ENCODE peak calls at places on chromosomes 2 and 18, in five cellular contexts. Z is PC-3, L is dorsolateral prefrontal cortex, S is fibroblast of the aortic adventitia, P is foreskin fibroblast. Q is an unnamed sample.

GRCh38 chr2:237895544-237896506 is 36.4 kb downstream of the RAMP1 start:
- DNase-seq in L (peak), P (no peak), Z (no peak), S (no peak), Q (no peak)

GRCh38 chr2:105262662-105263091 is 21.1 kb downstream of the GPR45 start:
- DNase-seq in L (no peak), Z (no peak), P (no peak), S (no peak), Q (no peak)

GRCh38 chr18:35920623-35921022 is 51.9 kb upstream of the RMP24 start:
- DNase-seq in S (no peak), Z (no peak), P (no peak), L (no peak), Q (no peak)

GRCh38 chr2:132255714-132256113 is 94.0 kb upstream of the ANKRD30BL start:
- DNase-seq in P (no peak), L (no peak), Z (no peak), S (no peak), Q (no peak)

GRCh38 chr2:240196716-240197438 is 56.4 kb upstream of the OTOS start:
- DNase-seq in L (peak), S (no peak), Z (no peak), P (no peak), Q (no peak)

GRCh38 chr2:232352511-232353091 is 25.9 kb upstream of the ALPP start:
- DNase-seq in Z (no peak), P (no peak), S (no peak), L (no peak), Q (no peak)

GRCh38 chr2:32418777-32419176 is 62.0 kb downstream of the BIRC6 start:
- DNase-seq in L (no peak), Z (peak), P (peak), S (peak), Q (peak)

GRCh38 chr2:89851583-89851905 is 1160.1 kb downstream of the RPIA start:
- DNase-seq in Z (no peak), L (no peak), P (no peak), S (no peak), Q (no peak)

GRCh38 chr2:234535359-234535758 is 38.5 kb upstream of the ARL4C start:
- DNase-seq in S (no peak), P (no peak), Z (no peak), L (no peak), Q (no peak)

GRCh38 chr2:234024304-234024703 is 26.2 kb upstream of the SPP2 start:
- DNase-seq in Z (no peak), P (no peak), L (no peak), S (no peak), Q (no peak)

GRCh38 chr18:23661735-23662308 is 889 bp downstream of the ANKRD29 start:
- DNase-seq in P (no peak), Z (no peak), L (no peak), S (no peak), Q (no peak)

GRCh38 chr18:7452331-7452730 is 114.8 kb upstream of the PTPRM start:
- DNase-seq in S (no peak), L (no peak), P (no peak), Z (peak), Q (no peak)

GRCh38 chr2:42010743-42011298 is 37.0 kb upstream of the PKDCC start:
- DNase-seq in S (peak), Z (peak), P (peak), L (no peak), Q (peak)

GRCh38 chr2:29398384-29399237 is 283.4 kb downstream of the CLIP4 start:
- DNase-seq in P (no peak), Z (no peak), L (no peak), S (no peak), Q (no peak)

GRCh38 chr2:48356701-48357322 is 173.1 kb upstream of the STON1 start:
- DNase-seq in Z (no peak), S (peak), L (no peak), P (no peak), Q (peak)

GRCh38 chr18:24270937-24271380 is 126.7 kb downstream of the OSBPL1A start:
- DNase-seq in Z (peak), S (peak), L (peak), P (peak), Q (peak)

GRCh38 chr2:170324640-170325046 is 146.7 kb downstream of the MYO3B start:
- DNase-seq in S (peak), P (peak), L (peak), Z (peak), Q (peak)

GRCh38 chr18:54224379-54225014 is at the start of gene MBD2:
- DNase-seq in Z (peak), P (peak), S (peak), L (peak), Q (peak)

GRCh38 chr18:55318864-55319516 is 269.0 kb downstream of the TCF4 start:
- DNase-seq in Z (no peak), P (peak), L (no peak), S (peak), Q (no peak)

GRCh38 chr2:201987426-201987825 is 46.2 kb upstream of the FZD7 start:
- DNase-seq in P (no peak), Z (no peak), L (no peak), S (no peak), Q (peak)

GRCh38 chr2:234422242-234422641 is 74.6 kb downstream of the ARL4C start:
- DNase-seq in L (no peak), P (peak), Z (peak), S (peak), Q (peak)

GRCh38 chr2:160376576-160376975 is 117.0 kb downstream of the RBMS1 start:
- DNase-seq in S (peak), L (no peak), P (no peak), Z (peak), Q (no peak)

GRCh38 chr2:241724259-241724974 is 10.0 kb upstream of the D2HGDH start:
- DNase-seq in P (no peak), L (no peak), Z (peak), S (no peak), Q (no peak)

GRCh38 chr18:3898866-3899613 is 449.1 kb downstream of the TGIF1 start:
- DNase-seq in S (no peak), P (no peak), Z (no peak), L (no peak), Q (no peak)

GRCh38 chr2:127074358-127074757 is 32.6 kb downstream of the BIN1 start:
- DNase-seq in L (no peak), Z (no peak), S (no peak), P (no peak), Q (no peak)

GRCh38 chr2:9258501-9258900 is 51.9 kb downstream of the ASAP2 start:
- DNase-seq in S (no peak), Z (no peak), P (no peak), L (no peak), Q (no peak)

GRCh38 chr18:22542400-22542835 is 124.7 kb upstream of the CTAGE1 start:
- DNase-seq in P (peak), L (no peak), Z (no peak), S (peak), Q (no peak)

GRCh38 chr18:46622999-46623398 is 34.0 kb downstream of the LOXHD1 start:
- DNase-seq in S (peak), L (no peak), P (peak), Z (peak), Q (no peak)

GRCh38 chr2:97726311-97727064 is 13.1 kb downstream of the ZAP70 start:
- DNase-seq in Z (no peak), P (peak), L (no peak), S (no peak), Q (no peak)

GRCh38 chr2:31268344-31268743 is 34.4 kb downstream of the EHD3 start:
- DNase-seq in L (no peak), P (no peak), S (no peak), Z (no peak), Q (no peak)

GRCh38 chr2:23453936-23454460 is 69.0 kb downstream of the KLHL29 start:
- DNase-seq in Z (no peak), L (no peak), P (no peak), S (no peak), Q (no peak)

GRCh38 chr2:7118606-7119503 is 201.6 kb downstream of the RNF144A start:
- DNase-seq in Z (peak), L (peak), S (peak), P (peak), Q (peak)

GRCh38 chr2:178195390-178196166 is 1.3 kb downstream of the OSBPL6 start:
- DNase-seq in P (no peak), L (no peak), S (no peak), Z (no peak), Q (no peak)

GRCh38 chr2:178194600-178195389 is 483 bp downstream of the OSBPL6 start:
- DNase-seq in Z (peak), L (peak), S (peak), P (peak), Q (no peak)

GRCh38 chr2:178193496-178193822 is 853 bp upstream of the OSBPL6 start:
- DNase-seq in P (no peak), Z (peak), L (no peak), S (no peak), Q (no peak)

GRCh38 chr2:178190938-178191910 is 3.1 kb upstream of the OSBPL6 start:
- DNase-seq in P (no peak), S (no peak), Z (peak), L (no peak), Q (no peak)

GRCh38 chr2:178193823-178194599 is at the start of gene OSBPL6:
- DNase-seq in L (peak), Z (peak), P (peak), S (peak), Q (peak)
- TF ChIP-seq CTCF in L (peak), Z (peak), P (no peak), S (no peak), Q (no peak)

DNA sequence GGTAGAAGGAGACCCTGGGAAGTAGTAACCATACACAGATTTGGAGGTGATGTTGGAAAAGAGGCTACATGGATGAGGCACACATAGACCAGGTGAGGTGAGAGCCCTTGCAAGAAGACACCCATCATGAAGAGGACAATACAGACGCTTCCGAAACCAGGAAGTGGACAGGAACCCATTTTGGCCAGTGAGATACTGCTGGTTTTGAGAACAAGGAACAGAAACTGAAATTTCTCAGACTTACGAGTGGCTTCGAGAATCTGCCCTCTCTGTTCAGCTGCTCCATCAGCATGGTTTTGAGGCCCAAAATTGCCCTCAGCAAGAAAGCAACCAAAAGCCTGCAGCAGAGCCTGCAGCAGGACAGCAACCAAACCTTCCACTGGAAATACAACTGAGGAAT is 479.1 kb upstream of the NRXN1 start:
- DNase-seq in S (no peak), L (no peak), P (no peak), Z (no peak), Q (no peak)
- H3K4me3 ChIP-seq in S (no peak), L (no peak), P (no peak), Z (no peak), Q (no peak)

GRCh38 chr2:220053919-220054318 is 426.5 kb downstream of the SLC4A3 start:
- DNase-seq in P (no peak), Z (peak), L (no peak), S (no peak), Q (no peak)
- TF ChIP-seq CTCF in P (peak), Z (peak), L (no peak), S (no peak), Q (peak)

GRCh38 chr2:146131048-146131447 is 1611.1 kb upstream of the ZEB2 start:
- DNase-seq in P (no peak), Z (peak), L (no peak), S (no peak), Q (no peak)
- H3K4me3 ChIP-seq in P (no peak), Z (no peak), L (no peak), S (no peak), Q (no peak)

GRCh38 chr2:128260239-128261138 is 58.2 kb downstream of the HS6ST1 start:
- DNase-seq in Z (peak), P (peak), S (peak), L (peak), Q (peak)
- TF ChIP-seq CTCF in Z (no peak), P (peak), S (peak), L (no peak), Q (peak)

GRCh38 chr18:8603663-8604520 is 5.3 kb upstream of the RAB12 start:
- DNase-seq in L (no peak), S (no peak), P (no peak), Z (no peak), Q (no peak)
- H3K4me3 ChIP-seq in L (no peak), S (no peak), P (no peak), Z (peak), Q (no peak)

GRCh38 chr2:134232868-134233732 is 20.8 kb upstream of the MGAT5 start:
- DNase-seq in Z (peak), S (no peak), L (no peak), P (no peak), Q (no peak)
- TF ChIP-seq CTCF in Z (no peak), S (no peak), L (no peak), P (no peak), Q (no peak)

GRCh38 chr2:51918113-51918512 is 886.2 kb upstream of the NRXN1 start:
- DNase-seq in L (no peak), S (peak), P (peak), Z (peak), Q (no peak)
- H3K4me3 ChIP-seq in L (no peak), S (no peak), P (no peak), Z (no peak), Q (no peak)

GRCh38 chr2:223076573-223076972 is 24.6 kb downstream of the KCNE4 start:
- DNase-seq in S (peak), Z (peak), P (no peak), L (no peak), Q (peak)

GRCh38 chr2:223072826-223073225 is 20.8 kb downstream of the KCNE4 start:
- DNase-seq in L (no peak), S (no peak), Z (no peak), P (no peak), Q (no peak)

GRCh38 chr2:223079925-223080324 is 27.9 kb downstream of the KCNE4 start:
- DNase-seq in P (no peak), Z (no peak), S (no peak), L (no peak), Q (no peak)

GRCh38 chr2:223078482-223078881 is 26.5 kb downstream of the KCNE4 start:
- DNase-seq in L (no peak), S (no peak), Z (no peak), P (no peak), Q (no peak)

DNA sequence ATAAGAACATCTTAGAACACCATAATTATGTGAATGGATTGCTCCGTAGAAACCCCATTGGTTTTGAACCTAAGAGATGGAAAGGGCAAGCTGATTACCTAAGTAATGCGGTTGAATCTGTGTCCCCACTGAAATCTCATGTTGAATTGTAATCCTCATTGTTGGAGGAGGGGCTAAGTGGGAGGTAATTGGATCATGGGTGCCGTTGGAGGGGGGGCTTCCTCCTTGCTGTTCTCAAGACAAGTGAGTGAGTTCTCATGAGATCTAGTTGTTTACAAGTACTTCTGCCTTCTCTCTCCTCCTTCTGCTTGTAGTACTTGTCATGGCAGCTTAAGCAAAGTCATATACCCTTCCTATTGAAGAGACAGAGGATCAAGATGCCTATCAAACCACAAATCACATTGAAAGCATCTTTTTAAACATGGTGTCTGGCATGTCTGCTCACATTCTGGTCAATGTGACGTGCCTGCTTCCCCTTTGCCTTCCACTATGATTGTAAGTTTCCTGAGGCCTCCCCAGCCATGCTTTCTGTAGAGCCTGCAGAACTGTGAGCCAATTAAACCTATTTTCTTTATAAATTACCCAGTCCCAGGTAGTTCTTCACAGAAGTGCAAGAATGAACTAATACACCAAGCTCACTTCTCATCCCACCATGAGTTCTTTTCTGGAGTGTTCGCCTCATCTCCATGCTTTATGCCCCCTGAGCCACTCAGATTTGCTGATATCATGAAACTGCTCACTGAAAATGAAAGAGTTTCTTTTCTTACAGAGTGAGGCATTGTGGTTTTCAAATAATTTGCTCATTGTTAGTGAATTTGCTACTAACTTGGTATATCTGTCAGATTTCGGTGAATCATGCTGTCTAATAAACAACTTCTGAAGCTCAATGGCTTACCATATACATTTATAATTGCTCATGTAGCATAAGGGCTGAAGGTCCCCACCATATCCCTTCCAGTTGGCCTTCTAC is 23.6 kb downstream of the KCNE4 start:
- DNase-seq in L (no peak), P (no peak), S (no peak), Z (no peak), Q (no peak)
- TF ChIP-seq CTCF in L (no peak), P (no peak), S (no peak), Z (no peak), Q (no peak)

GRCh38 chr2:25671622-25672021 is 1.8 kb downstream of the DTNB start:
- DNase-seq in S (no peak), L (no peak), P (no peak), Z (peak), Q (no peak)
- H3K4me3 ChIP-seq in S (no peak), L (no peak), P (no peak), Z (peak), Q (no peak)

Q was measured in astrocyte of the cerebellum.